ENCODE peak calls at places on chromosomes 16 and 17, in eight cellular contexts. Y, P, F, V, N, Q, R and S are unnamed samples.

GRCh38 chr17:1374426-1375177 is 25.4 kb downstream of the YWHAE start:
- DNase-seq in F (no peak), Q (no peak), V (no peak), Y (no peak), N (no peak), P (no peak), R (no peak), S (no peak)

GRCh38 chr17:27461192-27461859 is 5.1 kb downstream of the KSR1 start:
- DNase-seq in Y (no peak), V (no peak), N (no peak), Q (no peak), P (no peak), R (no peak), F (no peak), S (no peak)

GRCh38 chr17:82330322-82331239 is 3.0 kb downstream of the SECTM1 start:
- DNase-seq in V (peak), P (peak), Q (no peak), N (no peak), Y (peak), R (peak), F (no peak), S (no peak)

GRCh38 chr17:49013311-49014205 is 16.4 kb downstream of the IGF2BP1 start:
- DNase-seq in V (no peak), R (no peak), Q (no peak), F (no peak), P (no peak), N (no peak), Y (no peak), S (no peak)

GRCh38 chr16:23502466-23502865 is 7.8 kb downstream of the GGA2 start:
- DNase-seq in Q (no peak), F (no peak), Y (no peak), P (no peak), V (no peak), R (no peak), N (no peak), S (no peak)

GRCh38 chr17:9056566-9056965 is 35.3 kb downstream of the NTN1 start:
- DNase-seq in N (no peak), P (no peak), Q (no peak), R (no peak), Y (no peak), F (peak), V (no peak), S (no peak)

GRCh38 chr17:28745777-28746473 is 2.1 kb downstream of the TRAF4 start:
- DNase-seq in V (no peak), Q (no peak), Y (peak), R (no peak), F (no peak), P (no peak), N (no peak), S (no peak)

GRCh38 chr17:29078183-29079045 is 35.5 kb downstream of the PIPOX start:
- DNase-seq in P (no peak), N (no peak), F (no peak), Q (no peak), Y (no peak), R (no peak), V (peak), S (no peak)

GRCh38 chr17:44808156-44808555 is 21.9 kb downstream of the GJC1 start:
- DNase-seq in Y (no peak), F (no peak), Q (no peak), V (no peak), N (no peak), P (no peak), R (no peak), S (no peak)

GRCh38 chr16:75080205-75081029 is 36.2 kb downstream of the LDHD start:
- DNase-seq in R (no peak), Y (no peak), Q (no peak), V (peak), F (no peak), N (no peak), P (no peak), S (peak)

GRCh38 chr17:83175551-83176271 is 96.3 kb downstream of the METRNL start:
- DNase-seq in R (no peak), V (no peak), N (no peak), P (no peak), Q (no peak), Y (no peak), F (peak), S (no peak)

GRCh38 chr17:72122668-72123495 is 2.1 kb downstream of the SOX9 start:
- DNase-seq in Q (no peak), P (peak), N (no peak), R (no peak), Y (no peak), F (no peak), V (peak), S (no peak)

GRCh38 chr16:27772093-27772820 is 222.3 kb downstream of the KATNIP start:
- DNase-seq in Q (no peak), R (no peak), P (no peak), Y (peak), F (no peak), V (no peak), N (no peak), S (no peak)